ENCODE peak calls at places on chromosomes 6 and 20, in four cellular contexts. B, X, Q and Z are unnamed samples.
A peak's percentile ranks its signal among the peaks of the same experiment; 100 is the strongest.

GRCh38 chr20:44730441-44730840 is 15.2 kb upstream of the KCNK15 start:
- DNase-seq in B (peak; percentile 84), X (peak; percentile 84), Q (peak; percentile 97), Z (peak; percentile 67)

GRCh38 chr6:56956481-56956880 is 1.6 kb downstream of the BEND6 start:
- DNase-seq in B (no peak), X (no peak), Q (no peak), Z (no peak)

GRCh38 chr6:96460052-96460700 is 61.4 kb upstream of the UFL1 start:
- DNase-seq in B (no peak), X (no peak), Q (no peak), Z (no peak)

GRCh38 chr6:165686966-165687365 is 23.9 kb upstream of the PDE10A start:
- DNase-seq in B (no peak), X (no peak), Q (no peak), Z (no peak)

GRCh38 chr6:32967151-32968091 is 973 bp upstream of the BRD2 start:
- DNase-seq in B (no peak), X (no peak), Q (no peak), Z (no peak)

GRCh38 chr20:17825949-17826843 is 126.4 kb downstream of the BANF2 start:
- DNase-seq in B (no peak), X (no peak), Q (no peak), Z (no peak)

GRCh38 chr6:32191696-32192607 is 491 bp downstream of the GPSM3 start:
- DNase-seq in B (no peak), X (no peak), Q (no peak), Z (no peak)

GRCh38 chr6:33215761-33216649 is 7.7 kb downstream of the RING1 start:
- DNase-seq in B (no peak), X (no peak), Q (no peak), Z (no peak)

GRCh38 chr6:24127316-24127715 is 1.3 kb downstream of the NRSN1 start:
- DNase-seq in B (no peak), X (no peak), Q (no peak), Z (no peak)

GRCh38 chr6:71498643-71499042 is 210.0 kb downstream of the OGFRL1 start:
- DNase-seq in B (no peak), X (no peak), Q (no peak), Z (no peak)

GRCh38 chr6:31836036-31836675 is 8.6 kb downstream of the HSPA1B start:
- DNase-seq in B (no peak), X (no peak), Q (no peak), Z (no peak)

GRCh38 chr6:3353504-3353903 is 94.8 kb downstream of the PSMG4 start:
- DNase-seq in B (no peak), X (no peak), Q (no peak), Z (no peak)

GRCh38 chr6:88380083-88380482 is 213.9 kb upstream of the CNR1 start:
- DNase-seq in B (no peak), X (peak; percentile 19), Q (no peak), Z (peak; percentile 73)

GRCh38 chr6:49576618-49577017 is 26.1 kb downstream of the C6orf141 start:
- DNase-seq in B (no peak), X (no peak), Q (no peak), Z (no peak)

GRCh38 chr6:63466242-63466733 is 106.0 kb upstream of the LOC128125822 start:
- DNase-seq in B (no peak), X (no peak), Q (no peak), Z (no peak)

GRCh38 chr6:139533573-139534471 is 159.4 kb upstream of the CITED2 start:
- DNase-seq in B (peak; percentile 55), X (no peak), Q (no peak), Z (peak; percentile 83)

GRCh38 chr20:58723628-58723984 is 31.0 kb downstream of the NPEPL1 start:
- DNase-seq in B (no peak), X (no peak), Q (no peak), Z (no peak)

GRCh38 chr6:43699564-43700186 is 12.1 kb upstream of the MRPS18A start:
- DNase-seq in B (no peak), X (no peak), Q (no peak), Z (no peak)

GRCh38 chr6:99521557-99522286 is 6.5 kb upstream of the USP45 start:
- DNase-seq in B (peak; percentile 9), X (no peak), Q (no peak), Z (peak; percentile 39)

DNA sequence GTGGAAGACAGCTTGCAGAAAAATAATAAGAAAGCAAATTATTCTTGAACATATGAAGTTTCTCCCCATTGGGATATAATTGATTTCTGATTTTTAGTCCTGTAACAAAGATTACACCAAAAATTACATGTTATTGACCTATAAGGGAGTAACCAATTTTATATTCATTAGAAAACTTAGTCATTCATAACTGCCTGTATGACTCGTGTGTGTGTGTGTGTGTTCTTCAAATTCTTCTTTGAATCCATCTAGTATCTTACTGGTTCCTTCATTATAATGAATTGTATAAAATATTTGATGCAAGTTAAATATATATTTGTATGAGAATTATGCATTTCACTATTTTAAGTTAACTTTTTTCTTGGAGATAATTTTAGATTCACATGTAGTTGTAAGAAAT is 310.4 kb downstream of the HAO1 start:
- DNase-seq in B (no peak), X (no peak), Q (no peak), Z (no peak)
- H3K4me3 ChIP-seq in B (no peak overlapping the region), X (no peak overlapping the region), Q (no peak overlapping the region), Z (no peak overlapping the region)

DNA sequence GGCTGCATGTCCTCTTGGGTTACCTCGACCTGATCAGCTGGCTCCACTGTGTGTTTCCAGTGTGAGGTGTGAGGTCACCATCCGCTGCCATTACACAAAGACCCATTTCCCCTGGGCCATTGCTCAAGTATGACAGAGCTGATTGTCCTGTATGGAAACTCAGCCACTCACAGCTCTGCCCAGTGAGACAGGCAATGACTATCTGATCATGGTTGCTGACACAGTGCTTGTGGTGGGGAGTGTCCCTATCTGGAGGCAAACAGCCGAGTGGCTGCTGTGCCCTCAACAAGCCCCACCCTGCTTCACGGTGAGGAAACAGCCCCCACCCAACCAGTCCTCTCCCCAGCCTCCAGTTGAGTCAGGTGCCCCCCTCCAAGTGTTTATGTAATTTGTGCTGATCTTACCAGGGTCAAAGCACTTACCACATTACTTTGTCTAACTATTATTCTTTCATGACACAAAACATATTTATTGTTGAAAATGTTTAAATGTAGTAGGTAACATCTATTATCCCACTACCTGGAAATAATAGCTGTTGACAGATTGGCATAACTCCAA is 11.7 kb upstream of the MAPK13 start:
- DNase-seq in B (no peak), X (no peak), Q (no peak), Z (no peak)
- H3K4me3 ChIP-seq in B (no peak overlapping the region), X (no peak overlapping the region), Q (no peak overlapping the region), Z (no peak overlapping the region)

DNA sequence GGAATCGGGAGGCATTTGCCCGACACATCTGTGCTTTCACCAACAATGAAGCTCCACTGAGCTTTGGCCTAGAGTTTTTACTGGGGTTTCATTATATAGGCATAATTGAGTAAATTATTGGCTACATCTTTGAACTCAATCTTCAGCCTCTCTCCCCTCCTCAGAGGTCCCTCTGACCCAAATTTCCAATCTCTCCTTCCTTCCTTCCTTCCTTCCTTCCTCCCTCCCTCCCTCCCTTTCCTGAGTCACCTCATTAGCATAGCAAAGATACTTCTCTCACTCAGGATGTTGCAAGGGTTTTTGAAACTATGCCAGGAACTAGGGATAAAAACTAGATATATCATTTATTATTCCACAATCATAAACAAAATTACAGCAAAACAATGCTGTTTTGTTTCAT is 238.2 kb upstream of the PRND start:
- DNase-seq in B (no peak), X (no peak), Q (no peak), Z (no peak)
- H3K4me3 ChIP-seq in B (no peak overlapping the region), X (no peak overlapping the region), Q (no peak overlapping the region), Z (no peak overlapping the region)

DNA sequence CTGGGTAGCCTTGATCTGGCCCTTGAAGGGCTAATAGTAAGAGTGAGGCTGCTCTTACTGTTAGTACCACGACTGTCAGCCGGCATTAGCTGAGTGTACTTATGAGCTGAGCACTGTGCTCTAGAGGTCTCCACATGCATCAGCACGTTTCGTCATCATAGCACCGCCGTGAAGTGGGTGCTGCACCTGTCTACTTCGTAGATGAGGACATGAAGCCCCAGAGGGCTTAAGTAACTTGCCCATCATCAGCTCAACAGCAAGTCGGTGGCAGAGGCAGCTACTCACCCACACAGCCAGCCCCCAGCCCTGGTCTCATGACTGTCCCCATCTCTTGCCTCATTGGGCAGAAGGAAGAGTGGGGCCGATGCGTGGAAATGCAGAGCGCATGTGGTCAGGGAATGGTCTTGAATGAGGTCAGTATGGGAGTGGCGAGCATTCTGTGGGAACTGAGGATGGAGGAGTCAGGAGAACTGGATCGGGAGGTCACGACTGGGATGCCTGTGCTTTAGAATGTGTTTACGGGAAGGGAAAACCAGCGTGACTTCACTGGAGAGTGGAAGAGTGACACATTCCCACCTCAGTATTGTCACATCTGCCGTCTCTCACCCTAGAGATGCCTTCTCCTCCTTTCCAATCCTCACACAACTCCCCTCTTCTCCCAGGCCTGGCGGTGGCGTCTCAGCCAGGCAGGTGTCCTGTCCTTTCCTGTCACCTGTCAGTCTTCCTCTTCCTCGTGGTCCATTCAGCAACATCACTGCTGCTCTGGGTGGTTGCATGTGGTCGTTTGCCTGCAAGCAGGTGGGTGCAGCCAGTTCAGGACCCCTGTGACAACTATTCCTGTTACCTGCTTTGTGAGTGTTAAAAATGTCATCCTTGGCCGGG is 6.0 kb downstream of the SYTL3 start:
- DNase-seq in B (no peak), X (no peak), Q (no peak), Z (no peak)
- H3K4me3 ChIP-seq in B (no peak overlapping the region), X (no peak overlapping the region), Q (no peak overlapping the region), Z (no peak overlapping the region)

DNA sequence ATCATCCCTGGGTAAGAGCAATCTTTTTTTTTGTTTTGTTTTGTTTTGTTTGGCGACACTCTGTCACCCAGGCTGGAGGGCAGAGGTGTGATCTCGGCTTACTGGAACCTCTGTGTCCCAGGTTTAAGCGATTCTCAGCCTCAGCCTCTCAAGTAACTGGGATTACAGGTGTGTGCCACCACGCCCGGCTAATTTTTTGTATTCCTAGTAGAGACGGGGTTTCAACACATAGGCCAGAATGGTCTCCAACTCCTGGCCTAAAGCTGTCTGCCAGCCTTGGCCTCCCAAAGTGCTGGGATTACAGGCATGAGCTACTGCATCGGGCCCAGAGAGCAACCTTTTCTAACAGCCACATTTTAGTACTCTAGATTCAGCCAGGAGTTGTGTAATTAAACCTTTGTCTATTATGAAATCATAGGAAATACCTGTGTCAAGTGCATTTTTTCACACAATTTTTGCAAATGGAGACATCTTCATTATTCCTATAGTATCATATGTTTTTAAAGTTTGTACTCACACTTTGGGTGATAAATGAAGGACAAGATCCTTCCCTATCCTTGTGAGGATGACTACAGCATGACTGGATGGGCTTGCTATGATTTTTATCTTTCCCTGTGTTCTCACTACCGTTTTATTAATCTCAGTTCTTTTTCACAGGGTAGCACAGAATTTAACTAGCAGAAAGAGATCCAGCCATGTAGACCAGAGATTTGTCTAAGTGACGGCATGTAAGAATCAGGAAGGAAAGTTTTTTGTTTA is 82.6 kb downstream of the OR2B2 start:
- DNase-seq in B (no peak), X (no peak), Q (no peak), Z (no peak)
- H3K4me3 ChIP-seq in B (no peak overlapping the region), X (peak overlapping the region; percentile 60), Q (no peak overlapping the region), Z (peak overlapping the region; percentile 66)

DNA sequence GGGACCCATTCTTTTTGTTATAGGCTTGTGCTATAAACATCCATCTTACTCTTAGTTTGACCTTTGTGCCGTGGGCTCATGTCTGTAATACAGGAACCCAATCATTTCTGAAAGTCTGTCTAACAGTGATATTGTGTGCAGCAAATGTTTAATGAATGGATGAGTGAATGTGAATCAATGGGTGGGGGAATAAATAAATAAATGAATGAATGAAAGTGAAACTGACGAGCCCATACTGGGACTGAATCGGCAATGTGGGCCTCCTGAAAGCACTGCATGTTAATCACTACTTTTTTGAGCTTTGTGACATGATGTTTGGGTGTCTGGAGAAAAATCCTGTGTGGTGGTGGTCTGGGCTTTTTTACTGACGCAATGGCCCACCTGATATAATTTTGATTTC is 175.0 kb downstream of the GMPR start:
- DNase-seq in B (no peak), X (no peak), Q (no peak), Z (no peak)
- H3K4me3 ChIP-seq in B (no peak overlapping the region), X (no peak overlapping the region), Q (no peak overlapping the region), Z (no peak overlapping the region)